ENCODE peak calls at places on chromosomes 3 and 15, in six cellular contexts. B is cardiac fibroblast, X is uterus, D is HFF-Myc, U is fibroblast of pulmonary artery, C is stomach. Q is an unnamed sample.

GRCh38 chr3:121995190-121996137 is 26.6 kb downstream of the ILDR1 start:
- DNase-seq in B (peak), U (peak), D (peak), C (peak), X (no peak), Q (peak)

GRCh38 chr15:83605595-83605994 is 48.3 kb upstream of the ADAMTSL3 start:
- DNase-seq in D (no peak), B (no peak), X (peak), C (no peak), U (no peak), Q (no peak)

GRCh38 chr15:63971427-63971805 is 74.9 kb downstream of the DAPK2 start:
- DNase-seq in U (no peak), C (no peak), B (no peak), D (no peak), X (no peak), Q (no peak)

GRCh38 chr3:141618938-141619337 is 119.2 kb upstream of the RNF7 start:
- DNase-seq in B (no peak), X (no peak), C (no peak), U (no peak), D (no peak), Q (no peak)

GRCh38 chr3:114231616-114232015 is 5.8 kb downstream of the ZNF80 start:
- DNase-seq in C (no peak), D (no peak), B (no peak), X (no peak), U (no peak), Q (no peak)

GRCh38 chr3:16552757-16553156 is 39.3 kb upstream of the RFTN1 start:
- DNase-seq in B (no peak), X (no peak), U (no peak), D (no peak), C (no peak), Q (no peak)

GRCh38 chr15:69951511-69952209 is 146.1 kb downstream of the TLE3 start:
- DNase-seq in D (no peak), X (no peak), C (no peak), B (peak), U (peak), Q (no peak)

GRCh38 chr15:90388462-90389182 is 580 bp downstream of the IQGAP1 start:
- DNase-seq in X (peak), U (peak), B (peak), D (no peak), C (peak), Q (peak)

GRCh38 chr15:90233701-90234518 is at the start of the genes CIB1 and GDPGP1:
- DNase-seq in B (peak), U (peak), C (peak), D (peak), X (peak), Q (peak)

GRCh38 chr3:113268306-113268705 is 56.9 kb downstream of the BOC start:
- DNase-seq in U (no peak), C (no peak), X (no peak), D (no peak), B (no peak), Q (no peak)

GRCh38 chr3:89113887-89114840 is 6.7 kb downstream of the EPHA3 start:
- DNase-seq in C (peak), D (peak), B (peak), U (peak), X (peak), Q (peak)

GRCh38 chr15:29805043-29805707 is 17.1 kb downstream of the TJP1 start:
- DNase-seq in D (no peak), B (peak), U (peak), X (no peak), C (no peak), Q (no peak)

GRCh38 chr3:193347507-193348501 is 30.7 kb downstream of the ATP13A5 start:
- DNase-seq in C (no peak), B (no peak), X (no peak), D (no peak), U (no peak), Q (no peak)

GRCh38 chr15:52787549-52788098 is 2.5 kb downstream of the ONECUT1 start:
- DNase-seq in B (no peak), X (no peak), D (no peak), U (no peak), C (no peak), Q (no peak)

GRCh38 chr3:155185623-155186022 is 105.5 kb downstream of the MME start:
- DNase-seq in C (no peak), D (peak), U (peak), X (no peak), B (peak), Q (no peak)

GRCh38 chr15:70153948-70154439 is 56.3 kb upstream of the TLE3 start:
- DNase-seq in B (no peak), U (no peak), X (no peak), D (no peak), C (no peak), Q (no peak)

GRCh38 chr3:13016083-13016725 is 57.0 kb downstream of the IQSEC1 start:
- DNase-seq in X (no peak), D (no peak), B (no peak), U (no peak), C (peak), Q (peak)

GRCh38 chr3:74756586-74756985 is 142.1 kb upstream of the CNTN3 start:
- DNase-seq in U (no peak), D (no peak), B (no peak), C (no peak), X (no peak), Q (no peak)

GRCh38 chr15:48644498-48644826 is 1.0 kb downstream of the FBN1 start:
- DNase-seq in X (peak), B (peak), U (no peak), C (no peak), D (no peak), Q (no peak)

GRCh38 chr3:51916418-51916817 is 13.3 kb upstream of the IQCF1 start:
- DNase-seq in D (no peak), B (no peak), U (no peak), C (no peak), X (no peak), Q (no peak)

GRCh38 chr15:59892995-59893394 is 111.1 kb upstream of the FOXB1 start:
- DNase-seq in B (peak), U (peak), D (peak), X (no peak), C (no peak), Q (no peak)

GRCh38 chr15:89179966-89180875 is 41.2 kb downstream of the RLBP1 start:
- DNase-seq in C (no peak), B (peak), D (no peak), X (no peak), U (peak), Q (no peak)

GRCh38 chr15:95296626-95297025 is 1033.9 kb upstream of the NR2F2 start:
- DNase-seq in U (peak), B (no peak), C (no peak), X (no peak), D (no peak), Q (no peak)

GRCh38 chr3:141663993-141664392 is 74.1 kb upstream of the RNF7 start:
- DNase-seq in X (no peak), D (no peak), C (no peak), U (peak), B (peak), Q (no peak)

GRCh38 chr3:130892759-130893239 is 1.1 kb upstream of the ATP2C1 start:
- DNase-seq in X (peak), C (peak), B (peak), U (peak), D (peak), Q (no peak)

GRCh38 chr15:92907880-92908279 is 7.8 kb downstream of the CHD2 start:
- DNase-seq in D (no peak), U (peak), B (peak), C (no peak), X (peak), Q (no peak)

GRCh38 chr3:11335056-11335608 is 62.9 kb downstream of the ATG7 start:
- DNase-seq in D (peak), X (no peak), C (no peak), U (peak), B (peak), Q (no peak)

DNA sequence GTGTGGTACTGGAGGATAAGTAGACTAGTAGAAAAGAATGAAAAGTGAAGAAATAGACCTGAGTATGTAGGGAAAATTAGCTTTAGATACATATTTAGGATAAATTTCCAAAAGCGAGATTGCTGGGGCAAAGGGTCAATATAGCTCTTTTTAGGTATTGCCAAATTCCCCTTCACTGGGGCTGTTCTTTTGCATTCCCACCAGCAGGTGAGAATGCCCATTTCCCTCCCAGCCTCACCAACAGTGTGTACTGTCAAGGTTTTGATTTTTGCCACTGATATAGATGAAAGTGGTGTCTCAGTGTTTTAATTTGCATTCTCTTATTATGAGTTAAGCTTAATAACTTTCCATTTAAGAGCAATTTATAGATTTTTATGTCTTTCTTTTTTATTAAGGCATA is 35.7 kb upstream of the BHLHE40 start:
- DNase-seq in X (no peak), B (no peak), C (no peak), U (no peak), D (no peak), Q (no peak)
- TF ChIP-seq CTCF in X (no peak), B (peak), C (no peak), U (peak), D (peak), Q (no peak)

GRCh38 chr3:150603090-150603887 is at the start of gene SELENOT:
- DNase-seq in C (peak), U (peak), X (peak), B (peak), D (peak), Q (peak)
- TF ChIP-seq CTCF in C (no peak), U (peak), X (peak), B (peak), D (peak), Q (no peak)

GRCh38 chr15:40766906-40767837 is 2.6 kb upstream of the C15orf62 start:
- DNase-seq in X (no peak), B (peak), C (no peak), D (no peak), U (peak), Q (no peak)

GRCh38 chr15:40766194-40766830 is 2.4 kb downstream of the GCHFR start:
- DNase-seq in C (no peak), B (peak), U (no peak), X (no peak), D (no peak), Q (no peak)

GRCh38 chr15:40762919-40763800 is 708 bp upstream of the GCHFR start:
- DNase-seq in D (no peak), U (peak), X (peak), B (peak), C (peak), Q (peak)

GRCh38 chr15:40764766-40765136 is 883 bp downstream of the GCHFR start:
- DNase-seq in D (no peak), X (no peak), B (no peak), U (no peak), C (no peak), Q (no peak)

DNA sequence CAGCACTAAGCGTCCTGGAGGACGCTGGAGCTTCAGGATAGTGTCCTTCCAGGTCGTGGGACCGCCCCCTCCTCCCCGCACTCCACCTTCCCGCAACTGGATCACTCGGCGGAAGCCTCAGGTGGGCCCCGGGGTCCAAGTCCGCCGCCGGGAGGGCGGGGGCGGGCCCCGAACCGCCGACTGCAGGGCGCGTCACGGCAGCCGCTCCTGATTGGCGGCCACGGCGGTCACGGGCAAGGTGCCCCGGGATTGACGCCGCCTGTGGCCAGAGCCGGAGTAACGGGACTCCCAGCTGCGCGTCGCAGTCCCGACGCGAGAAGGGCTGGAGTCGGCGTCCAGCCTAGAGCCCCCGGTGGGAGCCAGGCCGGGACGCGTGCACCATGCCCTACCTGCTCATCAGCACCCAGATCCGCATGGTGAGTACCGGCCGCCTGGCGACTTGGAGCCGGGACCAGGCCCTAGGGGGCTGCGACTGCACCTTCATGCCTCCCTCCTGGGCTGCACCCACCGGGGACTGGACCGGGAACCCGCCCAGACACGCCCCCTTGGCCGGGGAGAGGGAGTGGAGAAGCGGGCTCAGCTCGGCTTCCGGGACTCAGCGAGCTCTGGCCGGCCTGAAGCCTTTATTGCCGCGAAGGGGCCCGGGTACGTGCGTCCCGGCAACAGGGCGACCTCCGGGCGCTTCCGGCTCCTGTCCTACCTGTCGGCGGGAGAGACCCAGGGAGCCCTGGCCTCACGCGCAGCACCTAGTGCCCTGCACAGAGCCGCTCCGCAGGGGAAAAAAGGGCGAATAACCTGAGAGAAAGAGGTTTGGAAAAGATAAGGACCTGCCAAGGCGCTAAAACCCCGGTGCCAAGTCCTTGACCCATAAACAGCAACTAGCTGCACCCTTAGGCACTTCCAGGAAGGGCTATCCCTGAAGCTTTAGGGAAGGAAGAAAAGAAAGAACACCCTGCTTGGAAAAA is at the start of gene GCHFR:
- DNase-seq in X (peak), C (peak), B (peak), U (peak), D (no peak), Q (peak)
- TF ChIP-seq CTCF in X (peak), C (no peak), B (peak), U (peak), D (peak), Q (no peak)

GRCh38 chr3:148307443-148307843 is 390.3 kb upstream of the AGTR1 start:
- DNase-seq in D (no peak), X (no peak), B (no peak), U (no peak), C (no peak), Q (no peak)

GRCh38 chr3:148309390-148310035 is 388.2 kb upstream of the AGTR1 start:
- DNase-seq in C (no peak), D (no peak), X (no peak), U (peak), B (peak), Q (no peak)
- TF ChIP-seq CTCF in C (no peak), D (peak), X (peak), U (peak), B (peak), Q (no peak)

DNA sequence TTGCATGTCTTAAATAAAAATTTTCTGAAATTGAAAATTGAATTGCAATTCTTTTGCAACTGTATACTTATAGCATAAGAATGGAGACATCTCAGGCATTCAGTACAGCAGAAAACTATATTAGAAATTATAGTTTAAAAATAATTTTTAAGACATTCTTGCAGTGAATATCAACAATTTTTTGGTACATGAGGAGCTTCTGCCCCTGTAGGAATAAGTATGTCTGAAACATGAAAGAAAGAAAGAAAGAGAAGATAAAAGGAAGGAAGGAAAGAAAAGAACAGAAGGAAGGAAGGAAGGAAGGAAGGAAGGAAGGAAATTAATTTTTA is 165.0 kb downstream of the GMNC start:
- DNase-seq in C (no peak), X (no peak), B (no peak), U (no peak), D (no peak), Q (no peak)
- TF ChIP-seq CTCF in C (no peak), X (no peak), B (no peak), U (no peak), D (no peak), Q (no peak)

DNA sequence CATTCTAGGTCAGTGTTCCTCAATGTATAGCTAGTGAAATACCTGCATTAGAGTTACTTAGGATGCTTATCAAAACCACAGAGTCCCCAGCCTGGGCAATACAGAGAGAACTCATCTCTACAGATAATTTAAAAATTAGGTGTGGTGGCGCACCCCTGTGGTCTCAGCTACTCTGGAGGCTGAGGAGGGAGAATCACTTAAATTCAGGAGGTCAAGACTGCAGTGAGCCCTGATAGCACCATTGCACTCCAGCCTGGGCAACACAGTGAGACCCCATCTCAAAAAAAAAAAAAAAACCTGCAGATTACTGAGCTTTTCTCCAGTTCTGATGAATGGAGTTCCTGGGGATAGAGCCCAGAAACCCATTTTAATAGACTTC is 10.1 kb upstream of the MINDY2 start:
- DNase-seq in C (no peak), U (no peak), D (no peak), X (no peak), B (no peak), Q (no peak)
- TF ChIP-seq CTCF in C (no peak), U (no peak), D (no peak), X (no peak), B (no peak), Q (no peak)

GRCh38 chr3:14372587-14372986 is 29.8 kb upstream of the SLC6A6 start:
- DNase-seq in U (no peak), B (no peak), D (no peak), X (no peak), C (no peak), Q (no peak)

GRCh38 chr3:14373753-14374376 is 28.5 kb upstream of the SLC6A6 start:
- DNase-seq in X (no peak), B (no peak), D (no peak), U (no peak), C (no peak), Q (no peak)

GRCh38 chr3:14369675-14370669 is 32.4 kb upstream of the SLC6A6 start:
- DNase-seq in D (no peak), B (no peak), U (no peak), X (no peak), C (peak), Q (no peak)

GRCh38 chr3:14370719-14371572 is 31.5 kb upstream of the SLC6A6 start:
- DNase-seq in X (no peak), B (no peak), U (no peak), D (no peak), C (no peak), Q (no peak)

DNA sequence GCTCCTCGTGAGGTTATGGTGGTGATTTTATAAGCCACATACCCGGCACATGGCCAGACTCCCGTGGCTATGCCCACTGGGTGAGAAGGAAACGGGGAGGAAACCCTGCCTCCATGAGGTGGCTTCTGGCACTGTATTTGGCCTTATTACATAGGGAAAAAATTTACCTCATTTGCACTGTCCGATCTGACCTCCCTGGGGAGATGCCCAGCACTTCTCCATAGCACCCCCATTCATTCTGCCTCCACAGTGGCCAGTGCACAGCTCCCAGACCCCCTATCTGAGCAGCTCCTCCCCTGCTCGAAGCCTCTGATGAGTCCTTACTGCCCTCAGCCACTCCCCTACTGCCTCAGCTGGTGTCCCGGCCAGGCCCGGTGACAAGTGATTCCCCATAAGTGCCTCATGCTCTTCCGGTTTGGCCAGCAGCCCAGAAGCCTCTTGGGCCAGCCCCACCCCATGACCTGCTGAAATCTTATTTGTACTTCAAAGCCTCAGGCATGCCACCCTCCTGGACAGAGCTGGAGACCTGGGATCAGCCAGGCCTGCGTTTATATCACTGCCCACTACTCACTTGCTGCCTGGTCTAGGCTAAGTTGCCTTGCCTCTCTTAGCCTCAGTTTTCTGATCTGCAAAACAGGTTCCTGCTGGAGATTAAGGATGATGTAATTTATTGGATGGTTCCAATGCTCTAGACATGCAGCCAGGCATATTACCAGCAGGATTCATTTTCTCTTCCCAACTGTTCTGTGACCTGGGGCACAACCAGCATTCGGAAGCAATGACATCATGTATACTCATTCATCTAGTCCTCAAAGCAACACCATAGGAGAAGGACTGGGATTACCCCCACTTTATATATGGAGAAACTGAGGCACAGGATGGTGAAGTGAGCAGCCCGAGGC is 30.6 kb upstream of the SLC6A6 start:
- DNase-seq in C (peak), B (peak), X (no peak), D (peak), U (peak), Q (no peak)
- TF ChIP-seq CTCF in C (no peak), B (no peak), X (no peak), D (peak), U (peak), Q (no peak)